ENCODE peak calls at places on chromosome 20, in seven cellular contexts. H, R, P, Q, E, O and T are unnamed samples.

GRCh38 chr20:57617079-57617795 is 3.0 kb downstream of the ZBP1 start:
- DNase-seq in Q (no peak), P (no peak), E (no peak), O (no peak), H (no peak), R (no peak), T (no peak)

GRCh38 chr20:61254881-61255589 is 3.0 kb downstream of the CDH4 start:
- DNase-seq in P (no peak), E (no peak), R (no peak), O (peak; percentile 43), Q (no peak), H (no peak), T (no peak)

GRCh38 chr20:16048881-16049280 is 524.4 kb downstream of the KIF16B start:
- DNase-seq in Q (no peak), O (no peak), R (no peak), P (no peak), H (no peak), E (no peak), T (no peak)

GRCh38 chr20:50415516-50416268 is 94.5 kb upstream of the PTPN1 start:
- DNase-seq in P (peak; percentile 100), R (peak; percentile 99), O (peak; percentile 98), H (peak; percentile 99), E (peak; percentile 99), Q (peak; percentile 99), T (peak; percentile 97)

GRCh38 chr20:35200255-35200654 is 26.2 kb upstream of the MMP24 start:
- DNase-seq in P (no peak), H (no peak), O (peak; percentile 88), R (no peak), Q (peak; percentile 57), E (no peak), T (peak; percentile 88)

GRCh38 chr20:23082846-23083552 is 3.1 kb downstream of the CD93 start:
- DNase-seq in H (peak; percentile 89), E (no peak), P (no peak), Q (peak; percentile 36), O (no peak), R (peak; percentile 64), T (no peak)

GRCh38 chr20:58712823-58713731 is 20.5 kb downstream of the NPEPL1 start:
- DNase-seq in R (peak; percentile 47), H (no peak), O (no peak), Q (no peak), E (peak; percentile 48), P (no peak), T (no peak)

GRCh38 chr20:50578778-50579165 is 68.6 kb downstream of the PTPN1 start:
- DNase-seq in H (no peak), O (no peak), P (no peak), R (no peak), Q (no peak), E (no peak), T (no peak)

GRCh38 chr20:61531553-61532345 is 279.7 kb downstream of the CDH4 start:
- DNase-seq in R (peak; percentile 29), E (no peak), H (no peak), O (peak; percentile 83), Q (no peak), P (no peak), T (peak; percentile 25)

GRCh38 chr20:53421343-53421742 is 172.3 kb downstream of the ZNF217 start:
- DNase-seq in P (no peak), R (no peak), Q (no peak), H (no peak), O (no peak), E (no peak), T (no peak)

DNA sequence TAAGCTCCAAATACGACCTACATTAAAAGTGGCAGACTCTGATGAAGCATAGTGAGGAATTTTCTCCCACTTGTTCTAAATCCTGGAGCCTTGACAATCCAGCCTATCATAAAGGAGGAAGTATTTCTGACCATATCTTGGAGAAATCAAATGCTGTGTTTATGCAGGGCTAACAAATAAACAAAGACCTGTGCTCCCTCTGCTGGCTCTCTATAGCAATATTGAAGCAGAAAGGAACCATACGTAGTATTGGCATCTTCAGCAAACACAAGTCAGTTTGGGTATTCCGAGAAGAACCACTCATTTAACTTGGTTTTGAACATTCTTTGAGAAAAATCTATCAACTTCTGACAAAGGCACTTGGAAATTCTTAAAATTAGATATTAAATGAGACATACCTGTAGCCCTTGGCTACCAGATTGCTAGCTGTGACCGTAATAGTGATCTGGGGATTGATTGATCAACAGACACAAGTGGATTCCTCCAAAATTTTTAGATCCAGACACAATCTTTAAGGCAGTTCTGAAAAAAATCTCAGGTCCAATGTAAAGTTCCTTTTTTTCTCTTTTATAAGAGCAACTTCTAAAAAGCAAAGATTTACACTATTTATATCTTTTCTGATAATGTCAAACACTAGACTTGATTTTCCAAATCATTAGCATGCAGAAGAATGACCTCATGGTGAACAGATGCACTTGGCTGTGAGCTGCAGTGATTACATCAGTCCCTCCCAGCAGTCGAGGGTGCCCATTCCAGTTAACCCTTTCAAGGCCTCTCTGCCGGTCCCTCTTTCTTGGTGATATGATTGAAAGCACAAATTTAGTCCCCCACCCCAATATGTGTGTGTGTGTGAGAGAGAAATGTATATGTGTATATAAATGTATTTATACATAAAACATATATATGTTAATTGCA is 40.2 kb downstream of the INSM1 start:
- DNase-seq in H (no peak), P (no peak), O (peak; percentile 31), Q (peak; percentile 8), R (no peak), E (no peak), T (peak; percentile 23)
- TF ChIP-seq CTCF in H (no peak), P (no peak), O (peak; percentile 19), Q (peak; percentile 8), R (peak; percentile 9), E (peak; percentile 12), T (peak; percentile 39)

GRCh38 chr20:33882018-33882417 is 70.9 kb downstream of the CHMP4B start:
- DNase-seq in O (no peak), H (no peak), P (no peak), R (no peak), Q (no peak), E (no peak), T (no peak)

GRCh38 chr20:33884633-33885032 is 73.5 kb downstream of the CHMP4B start:
- DNase-seq in E (no peak), H (no peak), P (no peak), R (no peak), Q (no peak), O (no peak), T (no peak)

GRCh38 chr20:33883164-33883563 is 72.0 kb downstream of the CHMP4B start:
- DNase-seq in Q (no peak), H (no peak), R (no peak), P (no peak), O (no peak), E (no peak), T (no peak)

GRCh38 chr20:33880396-33880795 is 69.2 kb downstream of the CHMP4B start:
- DNase-seq in R (no peak), Q (no peak), H (no peak), O (no peak), P (no peak), E (no peak), T (no peak)

DNA sequence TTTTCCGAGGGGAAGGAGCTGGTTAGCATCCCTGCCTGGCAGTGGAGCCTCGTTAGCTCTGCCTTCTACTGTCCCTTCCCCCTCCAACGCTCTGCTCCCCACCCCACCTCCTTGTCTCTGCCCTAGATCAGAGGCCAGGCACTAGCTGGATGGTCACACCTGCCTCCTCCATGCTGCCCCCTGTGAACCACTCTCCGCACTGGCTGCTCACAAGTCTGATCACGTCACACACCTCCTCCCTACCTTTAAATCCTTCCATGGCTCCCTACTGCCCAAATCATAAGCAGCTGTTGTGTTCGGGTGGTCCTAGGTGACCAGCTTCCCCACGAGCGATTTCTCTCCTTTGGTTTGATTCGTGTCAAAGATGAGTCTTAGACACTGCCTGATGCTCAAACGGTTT is 71.3 kb downstream of the CHMP4B start:
- DNase-seq in P (no peak), H (no peak), O (no peak), E (no peak), R (no peak), Q (no peak), T (no peak)
- H3K4me3 ChIP-seq in P (no peak overlapping the region), H (no peak overlapping the region), O (no peak overlapping the region), E (no peak overlapping the region), R (no peak overlapping the region), Q (no peak overlapping the region), T (no peak overlapping the region)

GRCh38 chr20:2244523-2244922 is 51.3 kb upstream of the TGM3 start:
- DNase-seq in Q (no peak), R (no peak), H (no peak), O (no peak), E (no peak), P (no peak), T (no peak)

GRCh38 chr20:2246081-2246491 is 49.7 kb upstream of the TGM3 start:
- DNase-seq in R (no peak), O (no peak), H (no peak), Q (no peak), P (no peak), E (no peak), T (no peak)

GRCh38 chr20:2245637-2246036 is 50.2 kb upstream of the TGM3 start:
- DNase-seq in E (no peak), R (no peak), O (no peak), H (no peak), P (no peak), Q (no peak), T (no peak)

GRCh38 chr20:2242678-2243077 is 53.1 kb upstream of the TGM3 start:
- DNase-seq in E (no peak), Q (no peak), O (no peak), P (no peak), H (no peak), R (no peak), T (no peak)

DNA sequence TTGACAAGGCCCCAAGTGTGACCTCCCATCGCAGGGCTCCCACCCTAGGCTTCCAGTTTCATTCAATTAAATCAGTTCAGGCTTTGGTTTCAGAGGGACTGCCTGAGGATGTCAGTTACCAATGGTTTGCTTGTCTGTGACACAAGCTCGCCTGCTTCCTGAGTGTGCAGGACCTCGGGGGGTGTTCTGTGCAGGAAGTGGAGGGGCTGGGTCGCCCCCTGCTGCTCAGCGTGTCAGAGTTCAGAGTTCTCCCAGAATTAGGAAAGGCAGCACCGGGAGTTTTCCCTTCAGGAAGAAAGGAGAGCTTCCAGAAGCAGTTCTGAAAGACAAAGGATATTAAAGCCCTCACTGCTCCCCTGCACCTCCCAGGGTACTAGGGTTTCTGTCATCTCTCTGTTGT is 50.8 kb upstream of the TGM3 start:
- DNase-seq in H (no peak), E (no peak), O (no peak), Q (no peak), R (no peak), P (no peak), T (no peak)
- TF ChIP-seq CTCF in H (no peak), E (no peak), O (no peak), Q (no peak), R (no peak), P (no peak), T (no peak)

GRCh38 chr20:62921119-62921687 is 5.1 kb downstream of the DIDO1 start:
- DNase-seq in Q (peak; percentile 60), E (no peak), P (peak; percentile 40), H (no peak), O (peak; percentile 63), R (peak; percentile 79), T (peak; percentile 60)

GRCh38 chr20:62924567-62925419 is 1.5 kb downstream of the DIDO1 start:
- DNase-seq in R (no peak), Q (peak; percentile 42), P (no peak), O (peak; percentile 47), H (no peak), E (no peak), T (peak; percentile 65)

GRCh38 chr20:62923669-62924566 is 2.4 kb downstream of the DIDO1 start:
- DNase-seq in Q (no peak), O (no peak), P (no peak), E (no peak), H (no peak), R (no peak), T (no peak)

GRCh38 chr20:62920039-62920645 is 6.2 kb downstream of the DIDO1 start:
- DNase-seq in Q (no peak), P (no peak), H (no peak), R (no peak), E (no peak), O (no peak), T (no peak)

GRCh38 chr20:62922451-62922921 is 3.8 kb downstream of the DIDO1 start:
- DNase-seq in R (no peak), Q (no peak), P (no peak), E (no peak), H (no peak), O (no peak), T (no peak)
- H3K4me3 ChIP-seq in R (no peak overlapping the region), Q (no peak overlapping the region), P (no peak overlapping the region), E (no peak overlapping the region), H (no peak overlapping the region), O (no peak overlapping the region), T (no peak overlapping the region)